ENCODE peak calls at places on chromosomes 13 and 19, in seven cellular contexts. Q is memory B cell; U is tibial nerve; G is SW 1271; B is myocyte; L is stimulated activated CD4-positive, alpha-beta T cell treated with anti-CD3 and anti-CD28 coated beads, TNF-alpha, amount 100 ng/mL, for 24 hours; T is GDM1. R is an unnamed sample.

GRCh38 chr19:42028304-42029216 is 34.5 kb upstream of the ATP1A3 start:
- DNase-seq in Q (no peak), U (no peak), G (no peak), B (no peak), L (no peak), T (no peak), R (no peak)

GRCh38 chr13:26562538-26562890 is 5.0 kb downstream of the WASF3 start:
- DNase-seq in Q (no peak), U (no peak), G (no peak), B (no peak), L (no peak), T (no peak), R (no peak)

GRCh38 chr19:8302734-8303133 is 5.4 kb downstream of the CD320 start:
- DNase-seq in Q (no peak), U (peak), G (no peak), B (no peak), L (no peak), T (no peak), R (no peak)

GRCh38 chr19:49932731-49933131 is 3.4 kb upstream of the NUP62 start:
- DNase-seq in Q (no peak), U (no peak), G (no peak), B (no peak), L (no peak), T (no peak), R (no peak)

GRCh38 chr13:23433171-23434153 is at the start of gene SACS:
- DNase-seq in Q (no peak), U (no peak), G (no peak), B (peak), L (no peak), T (no peak), R (no peak)

GRCh38 chr13:40813662-40814454 is 24.4 kb downstream of the SLC25A15 start:
- DNase-seq in Q (no peak), U (no peak), G (no peak), B (peak), L (no peak), T (peak), R (peak)

GRCh38 chr13:36436811-36437210 is 4.5 kb downstream of the CCNA1 start:
- DNase-seq in Q (no peak), U (no peak), G (no peak), B (no peak), L (no peak), T (peak), R (peak)

GRCh38 chr19:46542428-46543230 is 47.0 kb upstream of the PNMA8B start:
- DNase-seq in Q (peak), U (peak), G (peak), B (peak), L (peak), T (peak), R (peak)

GRCh38 chr13:21137696-21138095 is 38.7 kb downstream of the SKA3 start:
- DNase-seq in Q (no peak), U (no peak), G (no peak), B (no peak), L (no peak), T (no peak), R (no peak)

GRCh38 chr19:12913011-12913561 is 6.0 kb downstream of the SYCE2 start:
- DNase-seq in Q (no peak), U (peak), G (no peak), B (peak), L (no peak), T (no peak), R (no peak)

GRCh38 chr13:80873589-80873988 is 532.7 kb upstream of the SPRY2 start:
- DNase-seq in Q (no peak), U (no peak), G (no peak), B (peak), L (no peak), T (peak), R (peak)

GRCh38 chr13:107809125-107809524 is 406.2 kb downstream of the LIG4 start:
- DNase-seq in Q (no peak), U (no peak), G (no peak), B (no peak), L (no peak), T (no peak), R (no peak)

GRCh38 chr19:45171211-45171623 is 6.8 kb downstream of the TRAPPC6A start:
- DNase-seq in Q (no peak), U (no peak), G (no peak), B (no peak), L (no peak), T (no peak), R (no peak)

GRCh38 chr13:110137677-110138008 is 169.3 kb downstream of the COL4A1 start:
- DNase-seq in Q (no peak), U (peak), G (no peak), B (peak), L (no peak), T (peak), R (no peak)

GRCh38 chr19:35544110-35544802 is 1.2 kb upstream of the TMEM147 start:
- DNase-seq in Q (no peak), U (no peak), G (no peak), B (no peak), L (no peak), T (no peak), R (no peak)

GRCh38 chr19:46393456-46394397 is 19.6 kb downstream of the CCDC8 start:
- DNase-seq in Q (no peak), U (no peak), G (no peak), B (no peak), L (no peak), T (no peak), R (no peak)

GRCh38 chr19:2221918-2222317 is 14.2 kb downstream of the PLEKHJ1 start:
- DNase-seq in Q (no peak), U (no peak), G (no peak), B (no peak), L (no peak), T (no peak), R (no peak)

GRCh38 chr13:31476753-31477152 is 262.6 kb upstream of the RXFP2 start:
- DNase-seq in Q (no peak), U (no peak), G (no peak), B (peak), L (no peak), T (no peak), R (no peak)

GRCh38 chr19:12840091-12841079 is 2.1 kb downstream of the MAST1 start:
- DNase-seq in Q (no peak), U (no peak), G (no peak), B (no peak), L (no peak), T (peak), R (no peak)

GRCh38 chr13:48975101-48975925 is at the start of gene FNDC3A:
- DNase-seq in Q (no peak), U (peak), G (peak), B (peak), L (no peak), T (peak), R (peak)

GRCh38 chr19:435056-435706 is 25.7 kb downstream of the SHC2 start:
- DNase-seq in Q (no peak), U (no peak), G (no peak), B (peak), L (no peak), T (no peak), R (no peak)

GRCh38 chr19:21587117-21587461 is 81.7 kb downstream of the ZNF429 start:
- DNase-seq in Q (no peak), U (no peak), G (no peak), B (no peak), L (no peak), T (no peak), R (no peak)

GRCh38 chr19:1232652-1233360 is 5.0 kb downstream of the CBARP start:
- DNase-seq in Q (no peak), U (no peak), G (no peak), B (no peak), L (no peak), T (peak), R (no peak)

GRCh38 chr19:48393559-48394330 is at the start of gene GRIN2D:
- DNase-seq in Q (no peak), U (no peak), G (no peak), B (no peak), L (no peak), T (no peak), R (no peak)

GRCh38 chr13:99743079-99743478 is 228.5 kb downstream of the ZIC5 start:
- DNase-seq in Q (no peak), U (no peak), G (no peak), B (no peak), L (no peak), T (no peak), R (no peak)

GRCh38 chr13:76425930-76426329 is 460.3 kb downstream of the KCTD12 start:
- DNase-seq in Q (no peak), U (no peak), G (no peak), B (peak), L (no peak), T (no peak), R (no peak)

GRCh38 chr13:113935081-113935511 is 38.8 kb downstream of the C13orf46 start:
- DNase-seq in Q (no peak), U (no peak), G (no peak), B (no peak), L (no peak), T (no peak), R (no peak)

GRCh38 chr13:36366023-36366422 is 19.8 kb upstream of the SPART start:
- DNase-seq in Q (no peak), U (no peak), G (no peak), B (no peak), L (no peak), T (no peak), R (no peak)

GRCh38 chr13:33611016-33611805 is 206.7 kb upstream of the RFC3 start:
- DNase-seq in Q (no peak), U (peak), G (no peak), B (no peak), L (no peak), T (no peak), R (no peak)

GRCh38 chr13:86581711-86582110 is 782.5 kb upstream of the SLITRK6 start:
- DNase-seq in Q (no peak), U (no peak), G (no peak), B (no peak), L (no peak), T (no peak), R (no peak)

R was measured in AML-193.